ENCODE peak calls at places on chromosomes 1 and 21, in five cellular contexts. S is AG09319, M is nephron progenitor cell, N is A549, Z is fibroblast of lung. X is an unnamed sample.

GRCh38 chr1:162151900-162152829 is 82.7 kb downstream of the NOS1AP start:
- DNase-seq in Z (peak), N (no peak), S (no peak), M (no peak), X (no peak)

GRCh38 chr1:182120411-182121258 is 59.1 kb upstream of the ZNF648 start:
- DNase-seq in Z (peak), N (peak), M (no peak), S (peak), X (no peak)

GRCh38 chr1:44672254-44672955 is 1.9 kb downstream of the TMEM53 start:
- DNase-seq in N (no peak), S (no peak), Z (peak), M (no peak), X (no peak)

GRCh38 chr21:37974081-37974480 is 57.8 kb upstream of the KCNJ6 start:
- DNase-seq in S (no peak), Z (peak), M (no peak), N (peak), X (no peak)

GRCh38 chr1:203328714-203329122 is 22.2 kb downstream of the FMOD start:
- DNase-seq in N (peak), Z (peak), M (no peak), S (no peak), X (no peak)

GRCh38 chr21:44428281-44428942 is 26.9 kb upstream of the LRRC3 start:
- DNase-seq in S (no peak), N (peak), M (no peak), Z (no peak), X (peak)

GRCh38 chr1:171115280-171115897 is 24.7 kb downstream of the FMO3 start:
- DNase-seq in Z (no peak), M (no peak), S (no peak), N (no peak), X (no peak)

GRCh38 chr21:36847189-36847588 is 119.3 kb downstream of the HLCS start:
- DNase-seq in Z (peak), N (peak), S (peak), M (no peak), X (no peak)

GRCh38 chr21:31133243-31133830 is 95.1 kb upstream of the KRTAP19-8 start:
- DNase-seq in Z (no peak), N (no peak), M (no peak), S (no peak), X (no peak)

GRCh38 chr1:87513971-87514660 is 185.4 kb downstream of the LMO4 start:
- DNase-seq in M (no peak), Z (peak), S (no peak), N (no peak), X (no peak)

GRCh38 chr1:33367488-33368405 is 46.8 kb upstream of the A3GALT2 start:
- DNase-seq in N (peak), S (no peak), Z (peak), M (peak), X (peak)
- TF ChIP-seq CTCF in N (peak), S (peak), Z (peak), M (peak), X (peak)

DNA sequence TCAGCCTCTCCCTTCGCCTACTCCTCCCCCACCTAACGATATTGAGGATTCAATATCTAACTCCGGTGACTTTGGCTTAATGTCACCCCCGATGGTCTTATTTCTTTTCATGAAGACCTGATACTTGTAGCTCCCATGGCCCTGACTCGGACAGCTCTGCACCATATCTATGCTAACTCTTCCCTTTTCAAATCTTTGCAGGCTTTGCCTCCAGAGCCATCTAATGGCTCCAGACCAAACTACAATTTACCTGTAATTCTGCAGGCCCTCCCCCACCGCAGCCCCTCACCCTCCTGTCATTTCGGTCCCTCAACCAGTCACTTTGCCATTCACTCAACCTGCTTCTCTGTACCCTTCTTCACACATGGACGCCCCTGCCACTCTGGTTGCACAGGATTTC is 7.9 kb upstream of the GSTM5 start:
- DNase-seq in S (no peak), M (no peak), Z (no peak), N (peak), X (no peak)
- TF ChIP-seq CTCF in S (no peak), M (no peak), Z (no peak), N (no peak), X (no peak)

GRCh38 chr21:14751011-14751410 is 204.9 kb upstream of the SAMSN1 start:
- DNase-seq in N (no peak), Z (no peak), S (no peak), M (no peak), X (no peak)
- TF ChIP-seq CTCF in N (no peak), Z (no peak), S (no peak), M (no peak), X (no peak)

GRCh38 chr1:75265792-75266191 is 131.6 kb downstream of the LHX8 start:
- DNase-seq in N (peak), S (peak), M (no peak), Z (peak), X (no peak)
- TF ChIP-seq CTCF in N (peak), S (peak), M (peak), Z (peak), X (no peak)

DNA sequence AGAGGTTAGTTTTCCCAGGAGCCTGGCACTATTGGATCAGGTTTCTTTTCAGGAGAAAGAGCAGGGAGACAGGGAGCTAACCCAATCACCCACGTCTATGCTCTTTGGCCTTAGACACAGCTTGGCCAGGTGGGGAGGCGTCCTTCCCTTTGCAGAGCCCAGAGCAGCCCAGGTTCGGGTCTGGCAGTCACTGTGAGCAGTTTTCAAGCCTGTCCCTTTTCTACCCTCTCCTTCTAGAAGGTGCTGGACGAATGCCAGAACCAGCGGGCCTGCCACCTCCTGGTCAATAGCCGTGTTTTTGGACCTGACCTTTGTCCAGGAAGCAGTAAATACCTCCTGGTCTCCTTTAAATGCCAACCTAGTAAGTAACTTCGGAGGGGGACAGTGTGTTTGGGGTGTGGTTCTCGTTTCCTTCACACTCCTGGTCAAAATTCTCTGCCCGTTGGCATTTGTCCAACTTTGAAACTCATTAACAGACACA is 44.9 kb downstream of the EVA1C start:
- DNase-seq in Z (no peak), S (no peak), M (no peak), N (peak), X (no peak)
- TF ChIP-seq CTCF in Z (no peak), S (no peak), M (no peak), N (no peak), X (no peak)

X was measured in activated B cell treated with CpG ODN at 0.5 μM for 24 hours.